ENCODE peak calls at places on chromosome 15, in seven cellular contexts. O is neural progenitor cell, W is brain microvascular endothelial cell, V is H9, I is cardiac muscle cell, X is uterus, N is hepatocyte. T is an unnamed sample.

GRCh38 chr15:72173864-72174550 is 23.6 kb downstream of the GRAMD2A start:
- DNase-seq in V (no peak), I (no peak), O (no peak), W (no peak), N (no peak), X (no peak), T (no peak)

GRCh38 chr15:22786868-22787698 is 639 bp downstream of the NIPA1 start:
- DNase-seq in W (no peak), X (no peak), I (peak), N (peak), O (peak), V (peak), T (no peak)

GRCh38 chr15:62453979-62454378 is 288.9 kb upstream of the C2CD4B start:
- DNase-seq in W (peak), O (no peak), V (no peak), N (no peak), I (peak), X (no peak), T (peak)

GRCh38 chr15:36177590-36178281 is 401.7 kb upstream of the CDIN1 start:
- DNase-seq in W (no peak), I (no peak), V (no peak), N (peak), O (no peak), X (no peak), T (peak)

GRCh38 chr15:101027273-101027901 is 108.2 kb downstream of the LRRK1 start:
- DNase-seq in W (no peak), V (peak), X (peak), O (no peak), I (no peak), N (no peak), T (no peak)

GRCh38 chr15:69612112-69612511 is 159.5 kb downstream of the RPLP1 start:
- DNase-seq in X (no peak), V (no peak), N (no peak), O (no peak), W (no peak), I (no peak), T (no peak)

GRCh38 chr15:35757790-35758189 is 211.8 kb upstream of the DPH6 start:
- DNase-seq in W (no peak), I (no peak), O (no peak), N (no peak), V (no peak), X (no peak), T (no peak)

GRCh38 chr15:72172796-72173195 is 24.8 kb downstream of the GRAMD2A start:
- DNase-seq in V (no peak), W (no peak), O (no peak), I (no peak), N (no peak), X (no peak), T (no peak)

GRCh38 chr15:69668049-69668705 is 215.6 kb downstream of the RPLP1 start:
- DNase-seq in V (no peak), W (no peak), O (no peak), I (no peak), N (no peak), X (no peak), T (no peak)

GRCh38 chr15:66598095-66598815 is 32.5 kb upstream of the LCTL start:
- DNase-seq in X (no peak), N (no peak), V (no peak), W (no peak), O (no peak), I (no peak), T (no peak)
- TF ChIP-seq CTCF in X (no peak), N (no peak), V (no peak), W (no peak), O (no peak), I (no peak), T (no peak)

GRCh38 chr15:92696096-92696495 is 40.5 kb upstream of the FAM174B start:
- DNase-seq in N (no peak), V (no peak), X (no peak), I (no peak), O (no peak), W (no peak), T (no peak)

GRCh38 chr15:92690370-92690769 is 34.8 kb upstream of the FAM174B start:
- DNase-seq in W (no peak), N (no peak), I (no peak), O (no peak), X (no peak), V (no peak), T (peak)

DNA sequence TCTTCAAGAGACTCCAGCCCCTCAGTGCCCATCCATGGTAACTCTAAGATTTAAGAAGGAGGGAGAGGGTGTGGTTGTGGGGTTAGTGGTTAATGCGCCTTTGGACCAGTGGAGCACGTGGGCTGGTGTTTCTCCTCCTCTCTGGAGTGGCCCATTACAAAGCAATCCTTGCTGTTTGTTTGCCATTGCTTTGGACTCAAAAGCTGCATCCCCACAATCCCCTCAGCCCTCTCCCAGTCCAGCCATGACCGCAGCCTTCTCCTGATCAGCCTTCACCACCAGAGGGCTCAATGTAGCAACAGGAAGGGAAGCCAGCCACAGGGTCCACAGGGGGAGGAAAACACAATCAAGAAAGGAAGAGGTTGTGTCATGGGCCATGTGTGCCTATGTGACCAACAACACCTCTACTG is 38.4 kb upstream of the FAM174B start:
- DNase-seq in X (no peak), I (peak), W (peak), N (peak), O (peak), V (peak), T (no peak)
- TF ChIP-seq CTCF in X (no peak), I (peak), W (peak), N (peak), O (peak), V (peak), T (peak)

GRCh38 chr15:43370310-43370974 is 401 bp downstream of the ZSCAN29 start:
- DNase-seq in O (peak), I (peak), V (peak), X (peak), N (peak), W (peak), T (peak)

GRCh38 chr15:43376017-43376705 is 5.3 kb downstream of the TUBGCP4 start:
- DNase-seq in O (peak), I (peak), N (peak), V (peak), W (peak), X (no peak), T (peak)

DNA sequence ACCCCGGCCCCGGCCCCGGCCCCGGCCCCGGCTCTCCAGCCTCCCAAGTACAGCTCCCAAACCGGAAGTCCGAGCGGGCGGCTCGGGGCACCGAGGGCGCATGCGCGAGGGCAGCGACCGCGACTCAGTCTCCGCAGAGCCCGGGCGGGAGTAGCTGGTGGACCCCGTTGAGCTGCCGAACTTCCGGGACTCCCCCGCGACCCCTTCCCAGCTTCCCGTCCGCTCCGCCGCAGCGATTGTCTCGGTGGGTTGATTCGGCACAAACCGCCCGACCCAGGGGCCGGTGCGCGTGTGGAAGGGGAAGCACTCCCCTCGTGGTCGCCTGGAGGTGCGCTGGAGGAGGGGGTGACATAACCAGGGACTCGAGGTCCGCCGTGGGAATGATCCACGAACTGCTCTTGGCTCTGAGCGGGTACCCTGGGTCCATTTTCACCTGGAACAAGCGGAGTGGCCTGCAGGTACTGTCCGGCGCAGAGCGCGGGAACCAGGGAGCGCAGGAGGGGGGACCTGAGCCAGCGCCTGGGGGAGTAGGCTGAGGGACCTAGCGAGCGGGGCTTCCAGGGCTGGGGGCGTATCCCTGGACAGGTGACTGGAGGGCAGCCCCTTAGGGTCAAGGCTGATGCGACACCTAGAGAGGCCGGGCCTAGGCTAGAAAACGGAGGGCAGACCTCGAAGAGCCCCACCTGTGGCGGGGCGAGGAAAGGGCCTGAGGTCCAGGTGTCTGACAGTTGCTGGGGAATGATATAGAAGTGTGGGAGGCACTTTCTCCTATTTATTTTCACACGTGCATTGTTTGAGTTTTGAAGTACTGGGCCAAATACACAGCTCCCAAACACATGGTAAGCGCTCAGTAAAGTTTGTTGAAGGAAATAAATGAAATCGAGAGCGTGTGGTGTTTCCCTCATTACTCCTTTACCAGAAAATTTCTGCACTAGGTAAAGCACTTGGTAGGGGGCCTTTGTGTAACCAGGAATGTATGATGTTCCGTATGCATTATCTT is at the start of the genes TUBGCP4 and ZSCAN29:
- DNase-seq in O (peak), V (peak), W (peak), I (peak), N (peak), X (peak), T (peak)
- TF ChIP-seq CTCF in O (peak), V (peak), W (peak), I (peak), N (peak), X (peak), T (peak)

DNA sequence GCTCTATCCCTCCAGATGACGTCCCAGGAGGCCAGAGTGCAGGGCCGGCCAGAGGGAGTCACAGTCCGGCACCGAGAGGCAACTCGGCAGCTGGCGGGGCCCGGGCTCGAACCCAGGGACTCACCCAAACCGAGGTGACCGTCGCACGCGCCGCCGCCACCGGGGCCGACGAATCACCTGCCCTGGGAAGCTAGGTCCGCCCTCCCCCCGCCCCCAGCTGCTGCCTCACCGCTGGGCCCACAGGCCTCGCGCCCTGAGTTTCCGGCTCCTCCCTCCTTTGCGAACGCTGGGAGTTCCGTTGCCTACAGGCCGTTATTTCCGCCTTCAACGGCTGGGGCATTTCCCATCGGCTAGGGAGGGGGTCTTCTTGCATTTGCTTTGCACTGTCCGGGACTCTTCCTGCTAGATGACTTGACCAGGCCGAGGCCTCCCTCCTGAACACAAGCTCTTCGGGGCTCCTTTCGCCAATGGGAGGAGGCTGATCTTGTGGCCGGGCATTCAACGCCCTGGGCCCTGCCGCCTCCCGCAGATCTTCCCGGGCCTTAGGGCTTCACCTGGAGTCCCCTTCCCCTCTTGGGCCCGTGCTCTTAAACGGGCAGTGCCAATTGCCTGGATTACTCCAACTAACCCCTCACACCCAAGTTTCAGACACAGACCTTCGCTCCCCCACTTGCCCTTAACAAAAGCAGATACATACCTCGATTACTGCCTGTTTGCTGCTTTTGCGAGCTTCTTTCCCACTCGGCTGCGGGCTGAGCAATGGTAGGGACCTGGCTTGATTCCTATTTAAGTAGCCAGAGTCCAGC is at the start of gene SNUPN:
- DNase-seq in W (peak), O (peak), V (peak), N (peak), X (peak), I (peak), T (peak)
- TF ChIP-seq CTCF in W (no peak), O (no peak), V (no peak), N (no peak), X (no peak), I (no peak), T (no peak)

T was measured in HFFc6.